ENCODE peak calls at places on chromosome 16, in nine cellular contexts. M is NCI-H1436; E is fibroblast of pulmonary artery; F is naive thymus-derived CD8-positive, alpha-beta T cell; D is activated T-cell treated with anti-CD3 and anti-CD28 coated beads, Interleukin-2, amount 50 U/mL, for 72 hours; A is HTR-8/SVneo; I is uterus; C is head of caudate nucleus; Y is activated CD8-positive, alpha-beta memory T cell treated with anti-CD3 and anti-CD28 coated beads for 24 hours. B is an unnamed sample.

GRCh38 chr16:25014500-25015147 is 545 bp downstream of the ARHGAP17 start:
- DNase-seq in I (peak; percentile 50), F (no peak), M (no peak), C (peak; percentile 76), D (peak; percentile 34), A (no peak), Y (peak; percentile 74), E (peak; percentile 58), B (peak; percentile 18)

GRCh38 chr16:83964684-83965443 is 3.2 kb upstream of the NECAB2 start:
- DNase-seq in M (no peak), E (no peak), I (no peak), F (no peak), D (no peak), C (no peak), Y (no peak), A (no peak), B (no peak)

GRCh38 chr16:73202176-73202729 is 154.3 kb upstream of the ZFHX3 start:
- DNase-seq in Y (no peak), F (no peak), D (no peak), I (no peak), A (no peak), E (peak; percentile 80), M (no peak), C (no peak), B (no peak)

GRCh38 chr16:85722066-85722465 is 28.8 kb downstream of the C16orf74 start:
- DNase-seq in E (no peak), Y (no peak), D (no peak), F (no peak), C (no peak), I (no peak), A (no peak), M (peak; percentile 76), B (no peak)

GRCh38 chr16:11301645-11302513 is 20.7 kb upstream of the PRM1 start:
- DNase-seq in I (no peak), F (no peak), M (no peak), D (no peak), A (no peak), Y (no peak), E (no peak), C (no peak), B (no peak)

GRCh38 chr16:58028541-58029070 is 3.1 kb downstream of the MMP15 start:
- DNase-seq in Y (no peak), I (no peak), C (no peak), M (no peak), D (no peak), E (no peak), A (no peak), F (no peak), B (no peak)

GRCh38 chr16:72859581-72859980 is 188.3 kb downstream of the ZFHX3 start:
- DNase-seq in Y (no peak), M (no peak), E (no peak), I (no peak), D (no peak), A (no peak), F (no peak), C (no peak), B (no peak)

GRCh38 chr16:56609463-56609921 is 1.1 kb downstream of the MT2A start:
- DNase-seq in I (peak; percentile 74), D (peak; percentile 80), M (no peak), Y (peak; percentile 79), F (peak; percentile 73), A (no peak), E (peak; percentile 90), C (no peak), B (peak; percentile 27)

GRCh38 chr16:85420501-85421337 is 192.4 kb upstream of the GSE1 start:
- DNase-seq in M (no peak), Y (peak; percentile 94), E (peak; percentile 58), F (peak; percentile 77), A (peak; percentile 73), C (no peak), D (peak; percentile 90), I (peak; percentile 35), B (peak; percentile 75)

GRCh38 chr16:53864819-53865491 is 161.0 kb downstream of the FTO start:
- DNase-seq in E (no peak), Y (no peak), I (no peak), C (no peak), F (no peak), A (no peak), M (no peak), D (no peak), B (no peak)

GRCh38 chr16:67021321-67021720 is 7.6 kb upstream of the CBFB start:
- DNase-seq in A (no peak), C (no peak), E (no peak), Y (peak; percentile 19), D (no peak), F (no peak), I (no peak), M (no peak), B (no peak)

GRCh38 chr16:86077243-86077940 is 178.4 kb downstream of the IRF8 start:
- DNase-seq in F (no peak), M (no peak), I (no peak), A (no peak), Y (no peak), C (no peak), E (no peak), D (no peak), B (no peak)

GRCh38 chr16:83725313-83725712 is 82.5 kb upstream of the HSBP1 start:
- DNase-seq in M (no peak), C (no peak), I (no peak), D (no peak), A (no peak), F (no peak), E (no peak), Y (no peak), B (no peak)

GRCh38 chr16:78530283-78530682 is 430.8 kb downstream of the WWOX start:
- DNase-seq in D (no peak), C (no peak), E (no peak), Y (no peak), F (no peak), I (no peak), M (no peak), A (no peak), B (no peak)

GRCh38 chr16:11063432-11064201 is 119.3 kb downstream of the CLEC16A start:
- DNase-seq in A (no peak), F (no peak), I (no peak), M (no peak), D (no peak), E (no peak), Y (no peak), C (no peak), B (no peak)

GRCh38 chr16:11612110-11612981 is 25.6 kb upstream of the LITAF start:
- DNase-seq in M (no peak), D (no peak), I (no peak), C (no peak), A (no peak), F (no peak), E (no peak), Y (no peak), B (no peak)

GRCh38 chr16:80739523-80739922 is 64.9 kb downstream of the CDYL2 start:
- DNase-seq in Y (no peak), M (no peak), I (no peak), F (no peak), D (peak; percentile 25), E (no peak), A (no peak), C (peak; percentile 75), B (no peak)

GRCh38 chr16:53991181-53992056 is 287.5 kb downstream of the FTO start:
- DNase-seq in A (no peak), D (no peak), I (no peak), Y (no peak), C (no peak), E (peak; percentile 39), F (no peak), M (no peak), B (peak; percentile 33)

GRCh38 chr16:89355686-89356085 is 134.7 kb downstream of the ANKRD11 start:
- DNase-seq in E (no peak), M (no peak), D (no peak), Y (no peak), A (no peak), I (no peak), F (no peak), C (no peak), B (no peak)

GRCh38 chr16:80788016-80788415 is 16.4 kb downstream of the CDYL2 start:
- DNase-seq in A (no peak), F (no peak), C (no peak), Y (no peak), E (peak; percentile 14), M (no peak), D (no peak), I (no peak), B (no peak)

GRCh38 chr16:89149386-89149785 is 22.2 kb upstream of the CDH15 start:
- DNase-seq in F (no peak), I (no peak), A (no peak), Y (no peak), E (no peak), M (no peak), C (no peak), D (no peak), B (no peak)

GRCh38 chr16:58464047-58464915 is 35.7 kb upstream of the NDRG4 start:
- DNase-seq in E (no peak), F (no peak), Y (peak; percentile 61), C (peak; percentile 77), A (no peak), M (no peak), I (peak; percentile 40), D (peak; percentile 19), B (no peak)

GRCh38 chr16:87320510-87321227 is 3.5 kb upstream of the C16orf95 start:
- DNase-seq in E (no peak), M (no peak), F (no peak), C (no peak), Y (no peak), D (no peak), A (no peak), I (no peak), B (no peak)

GRCh38 chr16:81494888-81495287 is 50.3 kb downstream of the CMIP start:
- DNase-seq in F (no peak), E (no peak), A (no peak), D (no peak), M (no peak), C (no peak), Y (no peak), I (no peak), B (no peak)

GRCh38 chr16:53372942-53373871 is 61.1 kb upstream of the RBL2 start:
- DNase-seq in F (peak; percentile 64), D (peak; percentile 82), E (no peak), Y (peak; percentile 91), M (peak; percentile 28), C (no peak), A (no peak), I (no peak), B (no peak)

GRCh38 chr16:57531253-57531575 is 5.2 kb downstream of the CCDC102A start:
- DNase-seq in D (no peak), A (no peak), E (no peak), M (no peak), I (no peak), C (no peak), F (no peak), Y (no peak), B (no peak)

GRCh38 chr16:61471737-61472136 is 564.5 kb downstream of the CDH8 start:
- DNase-seq in Y (no peak), D (no peak), A (no peak), I (no peak), E (no peak), C (no peak), F (no peak), M (no peak), B (no peak)

GRCh38 chr16:86734559-86735480 is 156.5 kb downstream of the FOXL1 start:
- DNase-seq in I (no peak), Y (no peak), F (no peak), A (no peak), E (peak; percentile 33), C (no peak), M (no peak), D (no peak), B (no peak)

GRCh38 chr16:67987460-67988160 is 7.3 kb upstream of the DPEP3 start:
- DNase-seq in F (no peak), E (no peak), M (no peak), C (no peak), D (no peak), A (no peak), Y (no peak), I (peak; percentile 33), B (no peak)

GRCh38 chr16:49350265-49351103 is 23.1 kb upstream of the C16orf78 start:
- DNase-seq in F (no peak), I (peak; percentile 37), M (peak; percentile 65), E (peak; percentile 53), D (peak; percentile 62), Y (peak; percentile 76), A (peak; percentile 51), C (peak; percentile 76), B (peak; percentile 43)

GRCh38 chr16:50313596-50314483 is 47.5 kb downstream of the ADCY7 start:
- DNase-seq in C (no peak), E (peak; percentile 79), D (peak; percentile 33), F (peak; percentile 26), M (no peak), Y (peak; percentile 69), I (no peak), A (no peak), B (no peak)

B was measured in SHP77.